ENCODE peak calls at places on chromosome 1, in four cellular contexts. E, N, U and J are unnamed samples.

GRCh38 chr1:161492827-161493226 is 12.4 kb upstream of the FCGR2A start:
- DNase-seq in E (no peak), N (no peak), U (no peak), J (no peak)

GRCh38 chr1:93751391-93752250 is 70.0 kb upstream of the BCAR3 start:
- DNase-seq in E (no peak), N (peak), U (no peak), J (no peak)

GRCh38 chr1:40984066-40984465 is 4.6 kb downstream of the CTPS1 start:
- DNase-seq in E (no peak), N (no peak), U (no peak), J (no peak)

GRCh38 chr1:9782897-9783296 is 40.9 kb downstream of the CLSTN1 start:
- DNase-seq in E (no peak), N (no peak), U (no peak), J (no peak)

GRCh38 chr1:155322571-155322952 is 1.9 kb downstream of the RUSC1 start:
- DNase-seq in E (peak), N (no peak), U (peak), J (no peak)

GRCh38 chr1:203219171-203219570 is 10.3 kb downstream of the CHIT1 start:
- DNase-seq in E (no peak), N (no peak), U (no peak), J (no peak)

GRCh38 chr1:44759077-44759476 is 16.3 kb upstream of the RPS8 start:
- DNase-seq in E (no peak), N (no peak), U (no peak), J (no peak)

GRCh38 chr1:42965339-42965738 is 6.7 kb upstream of the SLC2A1 start:
- DNase-seq in E (no peak), N (no peak), U (no peak), J (no peak)

GRCh38 chr1:203306089-203306969 is 1.0 kb downstream of the BTG2 start:
- DNase-seq in E (peak), N (peak), U (peak), J (peak)

GRCh38 chr1:167157101-167157500 is 63.2 kb downstream of the STYXL2 start:
- DNase-seq in E (no peak), N (no peak), U (no peak), J (no peak)

GRCh38 chr1:214602764-214603657 is at the start of gene CENPF:
- DNase-seq in E (peak), N (peak), U (peak), J (peak)
- TF ChIP-seq CTCF in E (peak), N (peak), U (peak), J (no peak)

GRCh38 chr1:210251680-210252490 is 19.3 kb downstream of the SERTAD4 start:
- DNase-seq in E (peak), N (no peak), U (no peak), J (peak)

GRCh38 chr1:210252621-210253041 is 20.0 kb downstream of the SERTAD4 start:
- DNase-seq in E (peak), N (peak), U (peak), J (peak)

GRCh38 chr1:210248341-210248740 is 15.7 kb downstream of the SERTAD4 start:
- DNase-seq in E (no peak), N (no peak), U (no peak), J (no peak)

GRCh38 chr1:210250998-210251679 is 18.5 kb downstream of the SERTAD4 start:
- DNase-seq in E (peak), N (peak), U (peak), J (peak)

GRCh38 chr1:210250665-210250997 is 18.0 kb downstream of the SERTAD4 start:
- DNase-seq in E (no peak), N (peak), U (no peak), J (peak)
- TF ChIP-seq CTCF in E (no peak), N (no peak), U (no peak), J (no peak)

GRCh38 chr1:18466676-18467075 is 14.1 kb upstream of the KLHDC7A start:
- DNase-seq in E (no peak), N (no peak), U (no peak), J (no peak)

GRCh38 chr1:18469514-18469913 is 11.2 kb upstream of the KLHDC7A start:
- DNase-seq in E (no peak), N (no peak), U (no peak), J (no peak)

GRCh38 chr1:18464665-18465050 is 16.1 kb upstream of the KLHDC7A start:
- DNase-seq in E (no peak), N (no peak), U (no peak), J (peak)

GRCh38 chr1:18470650-18471355 is 9.9 kb upstream of the KLHDC7A start:
- DNase-seq in E (no peak), N (no peak), U (no peak), J (no peak)

DNA sequence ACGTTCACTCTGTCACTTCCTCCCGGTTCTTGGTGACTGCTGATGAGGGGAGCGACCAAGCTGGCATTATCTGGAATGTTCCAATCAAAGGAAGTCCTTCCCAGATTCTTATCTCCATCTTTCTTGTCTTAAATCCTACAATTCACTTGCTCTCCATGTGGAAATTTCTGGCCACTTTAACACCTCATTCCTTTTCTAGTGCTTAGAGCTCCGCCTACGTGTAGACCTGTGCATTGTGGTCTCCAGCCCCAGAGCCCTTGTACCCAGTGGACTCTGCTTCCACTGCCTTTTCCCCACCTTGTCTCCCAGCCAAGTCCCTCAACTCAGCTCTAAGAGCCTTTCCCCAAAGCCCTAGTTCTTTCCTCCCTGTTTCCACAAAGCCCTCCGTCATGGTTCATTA is 12.2 kb upstream of the KLHDC7A start:
- DNase-seq in E (no peak), N (no peak), U (no peak), J (no peak)
- TF ChIP-seq CTCF in E (no peak), N (no peak), U (no peak), J (no peak)

GRCh38 chr1:221440658-221441057 is 301.2 kb downstream of the DUSP10 start:
- DNase-seq in E (no peak), N (no peak), U (no peak), J (no peak)
- TF ChIP-seq CTCF in E (no peak), N (peak), U (peak), J (no peak)

GRCh38 chr1:2194898-2195673 is 514 bp upstream of the FAAP20 start:
- DNase-seq in E (peak), N (peak), U (peak), J (peak)
- TF ChIP-seq CTCF in E (peak), N (peak), U (peak), J (no peak)

DNA sequence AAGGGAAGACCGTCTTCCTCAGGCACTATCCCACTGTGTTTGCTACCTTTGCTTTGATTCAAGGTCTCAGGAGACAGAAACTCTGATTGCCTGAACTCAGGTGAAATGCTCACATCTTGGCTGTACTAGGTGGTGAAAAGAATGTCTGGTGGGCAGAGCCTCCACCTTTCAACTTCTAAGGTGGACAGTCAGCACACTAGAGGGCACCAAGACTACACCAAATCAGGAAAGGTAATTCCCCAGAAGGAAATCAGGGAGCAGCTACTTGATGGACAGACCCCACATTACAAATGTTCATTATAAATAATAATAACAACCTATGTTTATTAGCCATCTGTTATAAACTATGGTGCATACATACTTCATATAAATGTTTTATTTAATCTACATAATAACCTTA is 220.9 kb downstream of the ATG4C start:
- DNase-seq in E (no peak), N (no peak), U (no peak), J (no peak)
- TF ChIP-seq CTCF in E (peak), N (peak), U (no peak), J (peak)

GRCh38 chr1:92065042-92065441 is 10.2 kb downstream of the SETSIP start:
- DNase-seq in E (no peak), N (no peak), U (no peak), J (no peak)
- TF ChIP-seq CTCF in E (no peak), N (no peak), U (no peak), J (no peak)

DNA sequence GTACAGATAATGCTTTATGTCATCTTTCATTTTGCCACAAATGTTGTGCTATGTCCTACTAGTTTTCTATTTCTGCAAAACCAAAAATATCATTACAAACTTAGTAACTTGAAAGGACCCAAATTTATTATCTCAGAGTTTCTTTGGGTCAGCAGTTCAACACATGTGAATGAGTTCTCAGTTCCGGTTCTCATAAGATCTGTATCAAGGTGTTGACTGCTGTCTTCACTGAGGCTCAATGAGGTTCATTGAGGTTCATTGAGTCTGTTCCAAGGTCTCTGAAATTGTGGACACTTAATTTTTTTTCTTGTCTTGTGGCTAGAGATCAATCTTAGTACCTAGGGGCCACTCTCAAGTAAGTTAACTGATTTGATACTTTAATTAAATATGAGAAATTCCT is 525.1 kb upstream of the BRINP3 start:
- DNase-seq in E (no peak), N (no peak), U (no peak), J (no peak)
- TF ChIP-seq CTCF in E (no peak), N (no peak), U (no peak), J (no peak)

GRCh38 chr1:48552420-48552819 is 80.4 kb upstream of the SPATA6 start:
- DNase-seq in E (no peak), N (no peak), U (no peak), J (no peak)
- TF ChIP-seq CTCF in E (peak), N (peak), U (peak), J (no peak)